ENCODE peak calls at places on chromosomes 5 and 9, in seven cellular contexts. D is GM12878, O is SK-N-SH, A is HepG2, Q is H1, N is GM12892, E is GM12891. Y is an unnamed sample.

GRCh38 chr5:1934801-1935429 is 52.2 kb upstream of the IRX4 start:
- DNase-seq in D (no peak), O (no peak), A (no peak), Q (no peak), N (no peak), E (no peak), Y (no peak)

GRCh38 chr9:84748112-84748511 is 78.6 kb downstream of the NTRK2 start:
- DNase-seq in D (peak; percentile 66), O (no peak), A (no peak), Q (no peak), N (no peak), E (peak; percentile 5), Y (no peak)

GRCh38 chr5:172640822-172641358 is at the start of gene NEURL1B:
- DNase-seq in D (no peak), O (peak; percentile 98), A (peak; percentile 29), Q (no peak), N (peak; percentile 67), E (peak; percentile 76), Y (peak; percentile 99)

GRCh38 chr9:133735894-133736293 is 2.3 kb downstream of the SARDH start:
- DNase-seq in D (no peak), O (no peak), A (no peak), Q (no peak), N (no peak), E (no peak), Y (no peak)

GRCh38 chr5:43773032-43773830 is 170.3 kb downstream of the NNT start:
- DNase-seq in D (no peak), O (no peak), A (peak; percentile 35), Q (peak; percentile 10), N (no peak), E (no peak), Y (no peak)

GRCh38 chr9:132722564-132723065 is 52.4 kb downstream of the GTF3C4 start:
- DNase-seq in D (no peak), O (no peak), A (no peak), Q (no peak), N (no peak), E (no peak), Y (no peak)

GRCh38 chr5:872301-872700 is 20.3 kb downstream of the BRD9 start:
- DNase-seq in D (no peak), O (no peak), A (no peak), Q (no peak), N (no peak), E (no peak), Y (no peak)

GRCh38 chr5:157164521-157164920 is 1.5 kb downstream of the GARIN3 start:
- DNase-seq in D (no peak), O (no peak), A (no peak), Q (no peak), N (no peak), E (no peak), Y (no peak)

GRCh38 chr9:117744856-117745389 is 40.7 kb downstream of the TLR4 start:
- DNase-seq in D (no peak), O (peak; percentile 56), A (no peak), Q (no peak), N (no peak), E (no peak), Y (no peak)

GRCh38 chr9:74041588-74041987 is 455.5 kb upstream of the RORB start:
- DNase-seq in D (no peak), O (no peak), A (peak; percentile 40), Q (no peak), N (no peak), E (no peak), Y (no peak)

GRCh38 chr5:72601861-72602260 is 94.7 kb upstream of the ZNF366 start:
- DNase-seq in D (no peak), O (no peak), A (no peak), Q (no peak), N (no peak), E (no peak), Y (no peak)

GRCh38 chr5:72602696-72603685 is 95.8 kb upstream of the ZNF366 start:
- DNase-seq in D (no peak), O (no peak), A (no peak), Q (no peak), N (no peak), E (no peak), Y (no peak)

GRCh38 chr5:72599519-72600400 is 92.5 kb upstream of the ZNF366 start:
- DNase-seq in D (no peak), O (no peak), A (no peak), Q (no peak), N (no peak), E (no peak), Y (no peak)

GRCh38 chr5:72598461-72599433 is 91.5 kb upstream of the ZNF366 start:
- DNase-seq in D (no peak), O (no peak), A (peak; percentile 60), Q (no peak), N (no peak), E (no peak), Y (no peak)

DNA sequence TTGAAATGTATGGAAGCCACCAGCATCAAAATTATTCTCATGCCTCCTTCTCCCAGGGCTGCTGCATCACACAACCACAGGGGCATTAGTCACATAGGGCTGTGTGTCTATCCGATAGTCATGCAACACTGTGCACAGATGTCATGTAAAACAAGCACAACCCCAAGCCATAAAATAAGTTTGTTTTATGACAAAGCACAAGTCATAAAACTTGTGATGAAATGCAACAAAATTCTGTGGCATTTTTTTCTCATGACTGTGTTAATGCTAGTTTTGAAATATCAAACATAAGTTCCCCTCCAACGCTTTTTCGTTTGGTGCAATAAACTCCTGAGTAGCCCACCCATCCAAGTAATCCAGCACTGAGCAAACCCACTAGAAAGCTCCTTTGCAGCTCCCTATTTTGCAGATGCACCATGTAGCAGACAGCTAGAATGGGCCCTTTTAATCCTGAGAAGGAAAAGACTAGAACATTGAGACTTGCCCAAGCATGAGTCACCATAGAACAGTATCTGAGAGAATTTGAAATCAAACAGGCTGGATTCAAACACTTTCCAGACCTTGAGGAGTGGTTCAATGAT is 93.3 kb upstream of the ZNF366 start:
- DNase-seq in D (no peak), O (no peak), A (no peak), Q (no peak), N (no peak), E (no peak), Y (no peak)
- TF ChIP-seq TAF1 in D (no peak), O (no peak), A (no peak), Q (no peak), N (no peak), E (no peak), Y (no peak)

GRCh38 chr9:27888661-27889295 is 315.5 kb upstream of the C9orf72 start:
- DNase-seq in D (peak; percentile 4), O (peak; percentile 10), A (peak; percentile 9), Q (peak; percentile 36), N (peak; percentile 3), E (peak; percentile 21), Y (peak; percentile 14)
- TF ChIP-seq TAF1 in D (no peak), O (no peak), A (no peak), Q (no peak), N (no peak), E (no peak), Y (no peak)

GRCh38 chr5:177311723-177312648 is at the start of gene MXD3:
- DNase-seq in D (peak; percentile 76), O (peak; percentile 97), A (peak; percentile 94), Q (peak; percentile 95), N (peak; percentile 87), E (peak; percentile 93), Y (peak; percentile 96)

GRCh38 chr5:177310757-177311173 is 933 bp downstream of the MXD3 start:
- DNase-seq in D (no peak), O (no peak), A (no peak), Q (no peak), N (no peak), E (no peak), Y (peak; percentile 33)

GRCh38 chr5:177312649-177313181 is 1.0 kb upstream of the MXD3 start:
- DNase-seq in D (no peak), O (peak; percentile 49), A (peak; percentile 43), Q (no peak), N (no peak), E (no peak), Y (peak; percentile 52)

GRCh38 chr5:177310332-177310731 is 1.4 kb downstream of the MXD3 start:
- DNase-seq in D (no peak), O (no peak), A (no peak), Q (no peak), N (no peak), E (no peak), Y (no peak)

DNA sequence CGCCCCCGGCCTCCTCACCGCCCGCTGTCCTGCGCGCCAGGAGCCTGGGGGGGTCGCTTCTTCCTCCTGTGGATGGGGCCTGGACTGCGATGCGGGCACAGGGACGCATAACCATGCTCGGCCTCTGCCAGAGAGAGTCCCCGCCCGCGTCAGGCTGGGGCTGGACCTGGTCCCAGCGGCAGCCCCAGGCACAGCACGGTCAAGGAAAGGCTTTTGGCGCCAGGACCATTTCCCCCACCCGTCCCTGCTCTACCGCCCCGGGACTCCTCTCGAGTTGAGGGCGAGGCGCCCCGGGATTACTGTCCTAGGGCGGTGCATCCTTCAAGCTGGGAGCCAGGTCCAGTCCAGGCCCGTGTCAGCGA is 356 bp downstream of the MXD3 start:
- DNase-seq in D (no peak), O (peak; percentile 71), A (no peak), Q (no peak), N (no peak), E (no peak), Y (no peak)
- TF ChIP-seq TAF1 in D (no peak), O (no peak), A (no peak), Q (no peak), N (no peak), E (no peak), Y (no peak)

GRCh38 chr9:98104445-98104881 is 14.6 kb downstream of the TRIM14 start:
- DNase-seq in D (no peak), O (no peak), A (no peak), Q (no peak), N (no peak), E (no peak), Y (no peak)

GRCh38 chr9:98101416-98101815 is 17.6 kb downstream of the TRIM14 start:
- DNase-seq in D (no peak), O (no peak), A (no peak), Q (no peak), N (no peak), E (no peak), Y (no peak)

GRCh38 chr9:98099898-98100297 is 19.1 kb downstream of the TRIM14 start:
- DNase-seq in D (no peak), O (no peak), A (no peak), Q (no peak), N (no peak), E (no peak), Y (no peak)

GRCh38 chr9:98099346-98099745 is 19.7 kb downstream of the TRIM14 start:
- DNase-seq in D (no peak), O (no peak), A (no peak), Q (no peak), N (no peak), E (no peak), Y (no peak)

GRCh38 chr9:98101868-98102273 is 17.2 kb downstream of the TRIM14 start:
- DNase-seq in D (peak; percentile 99), O (no peak), A (no peak), Q (no peak), N (peak; percentile 64), E (peak; percentile 57), Y (no peak)
- TF ChIP-seq TAF1 in D (peak; percentile 49), O (no peak), A (no peak), Q (no peak), N (no peak), E (no peak), Y (no peak)

Y was measured in K562.